ENCODE peak calls at places on chromosomes 1 and 21, in ten cellular contexts. One of them, this sample, is unnamed. For H3K36me3, the result is how much of the 10 kb centered on the place peaks cover.

GRCh38 chr1:45334308-45335245 is 5.4 kb upstream of the TOE1 start:
- DNase-seq in mammary epithelial cell: no peak
- DNase-seq in prostate gland: no peak
- DNase-seq in cardiac muscle cell: no peak
- DNase-seq in gastrocnemius medialis: no peak
- DNase-seq in stomach: no peak
- DNase-seq in heart left ventricle: peak
- DNase-seq in transverse colon: no peak
- DNase-seq in heart right ventricle: peak
- DNase-seq in mucosa of descending colon: peak
- DNase-seq in this sample: peak

GRCh38 chr1:19436716-19437476 is 48.4 kb downstream of the CAPZB start:
- DNase-seq in mammary epithelial cell: peak
- DNase-seq in prostate gland: peak
- DNase-seq in cardiac muscle cell: no peak
- DNase-seq in gastrocnemius medialis: peak
- DNase-seq in stomach: peak
- DNase-seq in heart left ventricle: peak
- DNase-seq in transverse colon: peak
- DNase-seq in heart right ventricle: peak
- DNase-seq in mucosa of descending colon: peak
- DNase-seq in this sample: no peak

GRCh38 chr1:83857108-83857507 is 141.8 kb downstream of the TTLL7 start:
- DNase-seq in mammary epithelial cell: no peak
- DNase-seq in prostate gland: no peak
- DNase-seq in cardiac muscle cell: peak
- DNase-seq in gastrocnemius medialis: no peak
- DNase-seq in stomach: no peak
- DNase-seq in heart left ventricle: no peak
- DNase-seq in transverse colon: no peak
- DNase-seq in heart right ventricle: no peak
- DNase-seq in mucosa of descending colon: no peak
- DNase-seq in this sample: no peak

GRCh38 chr21:34795152-34796141 is 126.7 kb downstream of the CLIC6 start:
- DNase-seq in mammary epithelial cell: peak
- DNase-seq in prostate gland: peak
- DNase-seq in cardiac muscle cell: no peak
- DNase-seq in gastrocnemius medialis: no peak
- DNase-seq in stomach: peak
- DNase-seq in heart left ventricle: no peak
- DNase-seq in transverse colon: peak
- DNase-seq in heart right ventricle: no peak
- DNase-seq in mucosa of descending colon: peak
- DNase-seq in this sample: peak

GRCh38 chr1:105485207-105485606 is 1571.3 kb upstream of the PRMT6 start:
- DNase-seq in mammary epithelial cell: peak
- DNase-seq in prostate gland: no peak
- DNase-seq in cardiac muscle cell: no peak
- DNase-seq in gastrocnemius medialis: no peak
- DNase-seq in stomach: no peak
- DNase-seq in heart left ventricle: no peak
- DNase-seq in transverse colon: no peak
- DNase-seq in heart right ventricle: no peak
- DNase-seq in mucosa of descending colon: no peak
- DNase-seq in this sample: no peak

GRCh38 chr1:27301052-27301422 is 20.9 kb upstream of the TMEM222 start:
- DNase-seq in mammary epithelial cell: no peak
- DNase-seq in prostate gland: no peak
- DNase-seq in cardiac muscle cell: no peak
- DNase-seq in gastrocnemius medialis: no peak
- DNase-seq in stomach: no peak
- DNase-seq in heart left ventricle: no peak
- DNase-seq in transverse colon: no peak
- DNase-seq in heart right ventricle: no peak
- DNase-seq in mucosa of descending colon: no peak
- DNase-seq in this sample: no peak

GRCh38 chr1:84174051-84174556 is 30.0 kb downstream of the PRKACB start:
- DNase-seq in mammary epithelial cell: peak
- DNase-seq in prostate gland: no peak
- DNase-seq in cardiac muscle cell: no peak
- DNase-seq in gastrocnemius medialis: no peak
- DNase-seq in stomach: no peak
- DNase-seq in heart left ventricle: no peak
- DNase-seq in transverse colon: no peak
- DNase-seq in heart right ventricle: no peak
- DNase-seq in mucosa of descending colon: no peak
- DNase-seq in this sample: peak

GRCh38 chr1:222547944-222548671 is at the start of gene HHIPL2:
- DNase-seq in mammary epithelial cell: no peak
- DNase-seq in prostate gland: no peak
- DNase-seq in cardiac muscle cell: no peak
- DNase-seq in gastrocnemius medialis: no peak
- DNase-seq in stomach: no peak
- DNase-seq in heart left ventricle: no peak
- DNase-seq in transverse colon: no peak
- DNase-seq in heart right ventricle: no peak
- DNase-seq in mucosa of descending colon: no peak
- DNase-seq in this sample: no peak

GRCh38 chr21:45438391-45439145 is 33.6 kb downstream of the COL18A1 start:
- DNase-seq in mammary epithelial cell: no peak
- DNase-seq in prostate gland: no peak
- DNase-seq in cardiac muscle cell: no peak
- DNase-seq in gastrocnemius medialis: no peak
- DNase-seq in stomach: no peak
- DNase-seq in heart left ventricle: no peak
- DNase-seq in transverse colon: no peak
- DNase-seq in heart right ventricle: peak
- DNase-seq in mucosa of descending colon: peak
- DNase-seq in this sample: no peak

GRCh38 chr1:57464756-57465155 is 40.9 kb upstream of the DAB1 start:
- DNase-seq in mammary epithelial cell: no peak
- DNase-seq in prostate gland: no peak
- DNase-seq in cardiac muscle cell: no peak
- DNase-seq in gastrocnemius medialis: no peak
- DNase-seq in stomach: no peak
- DNase-seq in heart left ventricle: no peak
- DNase-seq in transverse colon: no peak
- DNase-seq in heart right ventricle: no peak
- DNase-seq in mucosa of descending colon: no peak
- DNase-seq in this sample: peak

GRCh38 chr1:1371354-1371740 is 3.7 kb downstream of the AURKAIP1 start:
- DNase-seq in mammary epithelial cell: no peak
- DNase-seq in prostate gland: no peak
- DNase-seq in cardiac muscle cell: no peak
- DNase-seq in gastrocnemius medialis: no peak
- DNase-seq in stomach: no peak
- DNase-seq in heart left ventricle: no peak
- DNase-seq in transverse colon: no peak
- DNase-seq in heart right ventricle: no peak
- DNase-seq in mucosa of descending colon: no peak
- DNase-seq in this sample: no peak
- H3K4me3 ChIP-seq in mammary epithelial cell: no peak
- H3K4me3 ChIP-seq in prostate gland: no peak
- H3K4me3 ChIP-seq in cardiac muscle cell: no peak
- H3K4me3 ChIP-seq in gastrocnemius medialis: no peak
- H3K4me3 ChIP-seq in stomach: no peak
- H3K4me3 ChIP-seq in heart left ventricle: no peak
- H3K4me3 ChIP-seq in transverse colon: no peak
- H3K4me3 ChIP-seq in heart right ventricle: no peak
- H3K4me3 ChIP-seq in mucosa of descending colon: no peak
- H3K4me3 ChIP-seq in this sample: no peak

GRCh38 chr1:156246241-156246761 is 1.6 kb downstream of the PAQR6 start:
- DNase-seq in mammary epithelial cell: no peak
- DNase-seq in prostate gland: no peak
- DNase-seq in cardiac muscle cell: no peak
- DNase-seq in gastrocnemius medialis: no peak
- DNase-seq in stomach: no peak
- DNase-seq in heart left ventricle: no peak
- DNase-seq in transverse colon: no peak
- DNase-seq in heart right ventricle: no peak
- DNase-seq in mucosa of descending colon: no peak
- DNase-seq in this sample: no peak

GRCh38 chr1:156246762-156247459 is 945 bp downstream of the PAQR6 start:
- DNase-seq in mammary epithelial cell: no peak
- DNase-seq in prostate gland: no peak
- DNase-seq in cardiac muscle cell: no peak
- DNase-seq in gastrocnemius medialis: no peak
- DNase-seq in stomach: peak
- DNase-seq in heart left ventricle: no peak
- DNase-seq in transverse colon: no peak
- DNase-seq in heart right ventricle: no peak
- DNase-seq in mucosa of descending colon: no peak
- DNase-seq in this sample: no peak

GRCh38 chr1:156247460-156248322 is at the start of gene PAQR6:
- DNase-seq in mammary epithelial cell: no peak
- DNase-seq in prostate gland: no peak
- DNase-seq in cardiac muscle cell: no peak
- DNase-seq in gastrocnemius medialis: no peak
- DNase-seq in stomach: peak
- DNase-seq in heart left ventricle: peak
- DNase-seq in transverse colon: no peak
- DNase-seq in heart right ventricle: peak
- DNase-seq in mucosa of descending colon: no peak
- DNase-seq in this sample: no peak

GRCh38 chr1:156249593-156249992 is 1.7 kb upstream of the PAQR6 start:
- DNase-seq in mammary epithelial cell: no peak
- DNase-seq in prostate gland: no peak
- DNase-seq in cardiac muscle cell: no peak
- DNase-seq in gastrocnemius medialis: no peak
- DNase-seq in stomach: no peak
- DNase-seq in heart left ventricle: no peak
- DNase-seq in transverse colon: no peak
- DNase-seq in heart right ventricle: no peak
- DNase-seq in mucosa of descending colon: no peak
- DNase-seq in this sample: no peak

DNA sequence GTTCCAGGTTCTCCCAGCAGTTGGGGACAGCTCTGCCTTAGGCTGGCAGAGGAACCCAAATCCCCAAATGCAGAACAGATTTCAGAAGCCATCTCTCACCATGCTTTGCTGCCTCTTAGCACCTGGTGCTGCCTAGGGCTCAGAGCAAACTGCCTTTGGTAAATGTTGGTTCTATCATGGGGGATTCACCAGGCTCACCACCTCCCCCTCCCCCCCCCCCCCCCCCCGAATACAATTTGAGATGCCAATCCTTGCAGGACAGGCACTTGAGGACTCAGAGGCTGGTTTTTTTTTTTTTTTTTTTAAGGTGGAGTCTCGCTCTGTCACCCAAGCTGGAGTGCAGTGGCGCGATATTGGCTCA is 447 bp upstream of the PAQR6 start:
- DNase-seq in mammary epithelial cell: no peak
- DNase-seq in prostate gland: no peak
- DNase-seq in cardiac muscle cell: no peak
- DNase-seq in gastrocnemius medialis: no peak
- DNase-seq in stomach: no peak
- DNase-seq in heart left ventricle: no peak
- DNase-seq in transverse colon: no peak
- DNase-seq in heart right ventricle: no peak
- DNase-seq in mucosa of descending colon: no peak
- DNase-seq in this sample: no peak
- H3K36me3 ChIP-seq in mammary epithelial cell: under half
- H3K36me3 ChIP-seq in prostate gland: under half
- H3K36me3 ChIP-seq in cardiac muscle cell: under half
- H3K36me3 ChIP-seq in gastrocnemius medialis: under half
- H3K36me3 ChIP-seq in stomach: under half
- H3K36me3 ChIP-seq in heart left ventricle: under half
- H3K36me3 ChIP-seq in transverse colon: under half
- H3K36me3 ChIP-seq in heart right ventricle: under half
- H3K36me3 ChIP-seq in mucosa of descending colon: under half
- H3K36me3 ChIP-seq in this sample: under half

GRCh38 chr1:173714759-173715537 is at the start of gene KLHL20:
- DNase-seq in mammary epithelial cell: peak
- DNase-seq in prostate gland: peak
- DNase-seq in cardiac muscle cell: peak
- DNase-seq in gastrocnemius medialis: peak
- DNase-seq in stomach: peak
- DNase-seq in heart left ventricle: peak
- DNase-seq in transverse colon: peak
- DNase-seq in heart right ventricle: peak
- DNase-seq in mucosa of descending colon: peak
- DNase-seq in this sample: peak
- TF ChIP-seq CTCF in mammary epithelial cell: no peak
- TF ChIP-seq CTCF in prostate gland: no peak
- TF ChIP-seq CTCF in cardiac muscle cell: peak
- TF ChIP-seq CTCF in gastrocnemius medialis: no peak
- TF ChIP-seq CTCF in stomach: no peak
- TF ChIP-seq CTCF in heart left ventricle: peak
- TF ChIP-seq CTCF in transverse colon: peak
- TF ChIP-seq CTCF in heart right ventricle: no peak
- TF ChIP-seq CTCF in mucosa of descending colon: no peak
- TF ChIP-seq CTCF in this sample: no peak

DNA sequence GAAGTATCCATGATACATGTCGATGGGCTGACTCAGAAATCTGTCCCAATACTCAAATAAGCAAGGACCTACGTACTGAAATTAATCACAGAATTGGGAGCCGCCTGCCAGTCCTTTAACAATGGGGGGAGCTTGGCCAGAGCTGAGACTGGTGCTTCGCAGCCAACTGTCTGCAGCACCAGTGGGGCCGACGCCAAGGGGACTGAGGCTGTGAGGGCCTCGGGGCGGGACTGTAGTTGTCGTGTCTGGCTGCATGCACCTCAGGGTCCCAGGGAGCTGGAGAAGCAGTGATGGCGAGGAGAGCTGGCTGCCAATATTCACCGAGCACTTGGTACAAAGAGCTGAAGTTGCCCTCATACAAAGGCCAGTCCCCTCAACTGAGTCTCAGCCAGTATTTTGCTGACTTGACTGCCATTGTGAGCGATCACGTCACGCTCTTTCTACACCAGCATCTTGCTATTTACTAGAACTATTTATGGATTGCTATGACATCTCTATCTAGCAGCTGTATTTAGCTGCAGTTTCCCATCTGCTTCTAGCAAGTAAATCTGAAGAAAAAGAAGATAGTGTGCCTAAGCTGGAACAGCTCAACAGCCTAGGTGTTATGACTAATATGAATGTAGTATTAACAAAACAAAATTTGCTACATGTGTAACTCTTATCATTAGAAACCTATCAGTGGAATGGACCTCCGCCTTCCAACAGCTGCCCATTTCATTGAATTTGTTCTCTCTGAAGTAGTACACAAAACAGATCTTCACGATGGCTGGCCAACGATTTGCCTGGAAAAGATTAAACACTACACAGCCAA is 29.2 kb downstream of the EVI5 start:
- DNase-seq in mammary epithelial cell: no peak
- DNase-seq in prostate gland: no peak
- DNase-seq in cardiac muscle cell: no peak
- DNase-seq in gastrocnemius medialis: no peak
- DNase-seq in stomach: no peak
- DNase-seq in heart left ventricle: peak
- DNase-seq in transverse colon: no peak
- DNase-seq in heart right ventricle: peak
- DNase-seq in mucosa of descending colon: no peak
- DNase-seq in this sample: no peak
- H3K4me3 ChIP-seq in mammary epithelial cell: no peak
- H3K4me3 ChIP-seq in prostate gland: no peak
- H3K4me3 ChIP-seq in cardiac muscle cell: no peak
- H3K4me3 ChIP-seq in gastrocnemius medialis: no peak
- H3K4me3 ChIP-seq in stomach: no peak
- H3K4me3 ChIP-seq in heart left ventricle: peak
- H3K4me3 ChIP-seq in transverse colon: no peak
- H3K4me3 ChIP-seq in heart right ventricle: peak
- H3K4me3 ChIP-seq in mucosa of descending colon: no peak
- H3K4me3 ChIP-seq in this sample: no peak

DNA sequence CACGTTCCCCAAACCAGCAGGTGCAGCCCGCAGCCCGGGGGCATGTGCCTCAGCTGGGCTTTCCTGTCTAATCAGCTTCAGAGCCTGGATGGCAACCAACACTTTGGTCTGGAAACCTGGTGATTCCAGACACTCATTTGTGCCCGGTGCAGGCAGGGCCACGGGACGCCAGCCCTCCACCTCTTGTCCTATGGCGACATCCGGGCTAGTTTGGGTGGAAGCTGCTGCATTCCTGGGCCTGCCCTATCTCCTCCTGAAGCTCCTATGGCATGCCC is 111.8 kb downstream of the WDR4 start:
- DNase-seq in mammary epithelial cell: no peak
- DNase-seq in prostate gland: no peak
- DNase-seq in cardiac muscle cell: no peak
- DNase-seq in gastrocnemius medialis: no peak
- DNase-seq in stomach: no peak
- DNase-seq in heart left ventricle: no peak
- DNase-seq in transverse colon: no peak
- DNase-seq in heart right ventricle: no peak
- DNase-seq in mucosa of descending colon: no peak
- DNase-seq in this sample: no peak
- H3K36me3 ChIP-seq in mammary epithelial cell: under half
- H3K36me3 ChIP-seq in prostate gland: under half
- H3K36me3 ChIP-seq in cardiac muscle cell: under half
- H3K36me3 ChIP-seq in gastrocnemius medialis: under half
- H3K36me3 ChIP-seq in stomach: half or more
- H3K36me3 ChIP-seq in heart left ventricle: under half
- H3K36me3 ChIP-seq in transverse colon: half or more
- H3K36me3 ChIP-seq in heart right ventricle: under half
- H3K36me3 ChIP-seq in mucosa of descending colon: under half
- H3K36me3 ChIP-seq in this sample: under half